ENCODE peak calls at places on chromosomes 2 and 18, in five cellular contexts. L is fibroblast of pulmonary artery; H is activated naive CD4-positive, alpha-beta T cell treated with Interleukin-2 at 50 U/mL for 16 hours; X is NCI-H510A treated with DMSO at 0.1 percent for 48 hours; N is hypothalamus. I is an unnamed sample.

GRCh38 chr2:31163011-31163540 is 24.8 kb upstream of the GALNT14 start:
- DNase-seq in L (no peak), H (no peak), X (peak; percentile 15), N (no peak), I (no peak)

GRCh38 chr18:9965711-9966624 is 52.2 kb downstream of the VAPA start:
- DNase-seq in L (peak; percentile 66), H (no peak), X (no peak), N (no peak), I (no peak)

GRCh38 chr2:160652236-160652635 is 158.6 kb upstream of the RBMS1 start:
- DNase-seq in L (peak; percentile 56), H (peak; percentile 56), X (no peak), N (no peak), I (no peak)

GRCh38 chr2:118678985-118679384 is 168.5 kb downstream of the EN1 start:
- DNase-seq in L (no peak), H (no peak), X (no peak), N (no peak), I (no peak)

GRCh38 chr2:60925994-60926750 is 44.8 kb downstream of the REL start:
- DNase-seq in L (no peak), H (no peak), X (peak; percentile 86), N (no peak), I (peak; percentile 35)

GRCh38 chr2:238187618-238188548 is 15.6 kb downstream of the ILKAP start:
- DNase-seq in L (no peak), H (no peak), X (no peak), N (no peak), I (no peak)

GRCh38 chr2:172693037-172693436 is 42.6 kb upstream of the RAPGEF4 start:
- DNase-seq in L (peak; percentile 98), H (peak; percentile 25), X (no peak), N (no peak), I (peak; percentile 90)

GRCh38 chr2:3631161-3631850 is 26.7 kb upstream of the ALLC start:
- DNase-seq in L (no peak), H (no peak), X (no peak), N (no peak), I (no peak)

GRCh38 chr18:27298215-27298804 is 113.2 kb upstream of the CHST9 start:
- DNase-seq in L (no peak), H (no peak), X (no peak), N (no peak), I (peak; percentile 1)

GRCh38 chr18:23181547-23181946 is 46.3 kb downstream of the CABLES1 start:
- DNase-seq in L (no peak), H (no peak), X (no peak), N (no peak), I (no peak)

GRCh38 chr18:3246636-3247242 is 862 bp upstream of the MYL12A start:
- DNase-seq in L (peak; percentile 30), H (no peak), X (no peak), N (peak; percentile 35), I (no peak)

GRCh38 chr18:9117980-9118841 is 15.7 kb downstream of the NDUFV2 start:
- DNase-seq in L (peak; percentile 39), H (no peak), X (no peak), N (no peak), I (no peak)

GRCh38 chr18:80241919-80242777 is 5.2 kb downstream of the PARD6G start:
- DNase-seq in L (no peak), H (no peak), X (no peak), N (no peak), I (no peak)

GRCh38 chr2:231856959-231857358 is 69.2 kb downstream of the NPPC start:
- DNase-seq in L (no peak), H (no peak), X (no peak), N (no peak), I (no peak)

GRCh38 chr2:9234680-9235387 is 28.2 kb downstream of the ASAP2 start:
- DNase-seq in L (peak; percentile 95), H (no peak), X (no peak), N (no peak), I (peak; percentile 69)

GRCh38 chr2:230778350-230779140 is 65.9 kb downstream of the CAB39 start:
- DNase-seq in L (peak; percentile 59), H (no peak), X (no peak), N (no peak), I (no peak)

GRCh38 chr2:209316141-209316540 is 107.7 kb upstream of the MAP2 start:
- DNase-seq in L (no peak), H (no peak), X (no peak), N (no peak), I (no peak)

GRCh38 chr2:23385748-23386421 is 906 bp downstream of the KLHL29 start:
- DNase-seq in L (peak; percentile 18), H (no peak), X (no peak), N (no peak), I (peak; percentile 66)

GRCh38 chr2:74010087-74010541 is 25.4 kb downstream of the TET3 start:
- DNase-seq in L (peak; percentile 41), H (no peak), X (peak; percentile 100), N (no peak), I (no peak)

GRCh38 chr2:238242731-238243495 is 3.1 kb upstream of the HES6 start:
- DNase-seq in L (peak; percentile 33), H (no peak), X (peak; percentile 52), N (no peak), I (no peak)

GRCh38 chr2:47062721-47063120 is 92.4 kb downstream of the STPG4 start:
- DNase-seq in L (no peak), H (no peak), X (no peak), N (no peak), I (no peak)

GRCh38 chr2:147511491-147511948 is 333.3 kb upstream of the ACVR2A start:
- DNase-seq in L (peak; percentile 2), H (no peak), X (no peak), N (peak; percentile 0), I (peak; percentile 1)

GRCh38 chr2:10336283-10336682 is 33.6 kb downstream of the HPCAL1 start:
- DNase-seq in L (no peak), H (no peak), X (peak; percentile 38), N (no peak), I (no peak)

GRCh38 chr2:195404650-195405049 is 252.4 kb upstream of the SLC39A10 start:
- DNase-seq in L (peak; percentile 31), H (no peak), X (no peak), N (no peak), I (no peak)

GRCh38 chr2:177036754-177037153 is 175.8 kb upstream of the HNRNPA3 start:
- DNase-seq in L (no peak), H (no peak), X (no peak), N (no peak), I (no peak)

GRCh38 chr18:21805771-21806366 is 65.3 kb downstream of the MIB1 start:
- DNase-seq in L (no peak), H (no peak), X (no peak), N (no peak), I (no peak)

GRCh38 chr2:235041221-235041917 is 89.6 kb downstream of the SH3BP4 start:
- DNase-seq in L (no peak), H (no peak), X (no peak), N (no peak), I (no peak)

GRCh38 chr2:231185886-231186285 is 12.5 kb upstream of the ARMC9 start:
- DNase-seq in L (no peak), H (no peak), X (no peak), N (no peak), I (no peak)

GRCh38 chr18:78273876-78274275 is 705.7 kb upstream of the SALL3 start:
- DNase-seq in L (no peak), H (no peak), X (no peak), N (no peak), I (no peak)

GRCh38 chr2:130835766-130836015 is 1.0 kb upstream of the ARHGEF4 start:
- DNase-seq in L (no peak), H (no peak), X (no peak), N (no peak), I (no peak)

GRCh38 chr2:45276914-45277313 is 267.7 kb upstream of the SIX2 start:
- DNase-seq in L (peak; percentile 62), H (no peak), X (no peak), N (no peak), I (no peak)

GRCh38 chr2:230938098-230938497 is 13.1 kb upstream of the GPR55 start:
- DNase-seq in L (no peak), H (no peak), X (no peak), N (no peak), I (no peak)

GRCh38 chr2:148582679-148583511 is 61.7 kb upstream of the EPC2 start:
- DNase-seq in L (peak; percentile 13), H (no peak), X (no peak), N (no peak), I (peak; percentile 54)

GRCh38 chr2:152304845-152305244 is 30.1 kb upstream of the FMNL2 start:
- DNase-seq in L (peak; percentile 42), H (no peak), X (no peak), N (no peak), I (peak; percentile 61)

GRCh38 chr2:111898703-111899514 is 502 bp downstream of the MERTK start:
- DNase-seq in L (peak; percentile 11), H (peak; percentile 23), X (peak; percentile 16), N (no peak), I (peak; percentile 37)

GRCh38 chr18:54033087-54033486 is 191.4 kb downstream of the MBD2 start:
- DNase-seq in L (no peak), H (no peak), X (no peak), N (no peak), I (no peak)

GRCh38 chr2:47039913-47040562 is 115.1 kb downstream of the STPG4 start:
- DNase-seq in L (no peak), H (no peak), X (no peak), N (no peak), I (no peak)

I was measured in adipocyte.